ENCODE peak calls at places on chromosomes 2 and 18, in five cellular contexts. M, P, A, T and Q are unnamed samples.

GRCh38 chr18:8260847-8261246 is 348.4 kb upstream of the RAB12 start:
- DNase-seq in M (peak), P (no peak), A (no peak), T (no peak), Q (no peak)

GRCh38 chr2:73418343-73418742 is 32.7 kb downstream of the ALMS1 start:
- DNase-seq in M (peak), P (no peak), A (peak), T (peak), Q (peak)

GRCh38 chr2:170950221-170950737 is 21.2 kb downstream of the GORASP2 start:
- DNase-seq in M (no peak), P (no peak), A (no peak), T (no peak), Q (no peak)

GRCh38 chr2:224354631-224355211 is 47.2 kb downstream of the FAM124B start:
- DNase-seq in M (no peak), P (no peak), A (no peak), T (peak), Q (no peak)

GRCh38 chr18:36849288-36850011 is 20.5 kb downstream of the KIAA1328 start:
- DNase-seq in M (peak), P (no peak), A (peak), T (peak), Q (no peak)

GRCh38 chr2:96952976-96953610 is 33.3 kb downstream of the FAM178B start:
- DNase-seq in M (peak), P (no peak), A (peak), T (peak), Q (no peak)

GRCh38 chr2:124804014-124804940 is 779.2 kb downstream of the CNTNAP5 start:
- DNase-seq in M (peak), P (peak), A (peak), T (peak), Q (peak)

GRCh38 chr2:85741211-85741610 is 12.6 kb upstream of the ATOH8 start:
- DNase-seq in M (no peak), P (no peak), A (no peak), T (no peak), Q (no peak)

GRCh38 chr18:11029021-11029420 is 120.3 kb downstream of the PIEZO2 start:
- DNase-seq in M (no peak), P (no peak), A (no peak), T (no peak), Q (no peak)

GRCh38 chr18:44897445-44898215 is 216.9 kb downstream of the SETBP1 start:
- DNase-seq in M (no peak), P (no peak), A (no peak), T (no peak), Q (no peak)

GRCh38 chr2:8566788-8567468 is 114.9 kb upstream of the ID2 start:
- DNase-seq in M (no peak), P (no peak), A (no peak), T (no peak), Q (no peak)

GRCh38 chr2:72112981-72113846 is 34.4 kb downstream of the CYP26B1 start:
- DNase-seq in M (no peak), P (no peak), A (no peak), T (no peak), Q (no peak)

GRCh38 chr18:69980509-69980908 is 32.8 kb upstream of the CD226 start:
- DNase-seq in M (no peak), P (no peak), A (no peak), T (no peak), Q (no peak)

GRCh38 chr2:53104263-53104662 is 663.3 kb upstream of the CHAC2 start:
- DNase-seq in M (peak), P (peak), A (peak), T (peak), Q (peak)

GRCh38 chr2:98444436-98445166 is at the start of gene INPP4A:
- DNase-seq in M (peak), P (peak), A (peak), T (peak), Q (peak)

GRCh38 chr18:34928068-34928753 is 113.0 kb upstream of the MAPRE2 start:
- DNase-seq in M (no peak), P (peak), A (no peak), T (no peak), Q (no peak)

GRCh38 chr2:100196786-100197494 is 54.5 kb upstream of the AFF3 start:
- DNase-seq in M (peak), P (no peak), A (no peak), T (no peak), Q (no peak)

DNA sequence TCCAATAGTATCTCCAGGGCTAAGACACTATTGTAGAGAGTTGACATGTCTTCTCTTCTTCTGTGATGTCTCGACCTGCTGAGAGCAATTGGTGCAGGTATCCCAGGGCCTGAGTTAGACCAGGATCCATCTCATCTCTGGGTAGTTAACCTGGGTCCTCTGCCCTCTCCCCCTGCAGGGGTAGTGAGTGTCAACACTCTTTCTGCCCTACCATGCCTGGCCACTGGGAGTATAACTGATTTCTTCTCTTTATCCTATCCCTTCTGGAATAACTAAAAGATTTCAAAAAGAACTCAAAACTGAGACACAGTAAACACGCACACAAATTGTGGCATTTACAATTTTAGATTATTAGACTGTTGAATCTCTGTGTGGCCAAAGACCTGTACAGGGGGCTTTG is 20.8 kb upstream of the SIX3 start:
- DNase-seq in M (no peak), P (no peak), A (no peak), T (no peak), Q (no peak)
- TF ChIP-seq CTCF in M (no peak), P (no peak), A (no peak), T (no peak), Q (no peak)

GRCh38 chr18:77067315-77068061 is 65.1 kb downstream of the MBP start:
- DNase-seq in M (peak), P (peak), A (peak), T (peak), Q (peak)
- H3K4me3 ChIP-seq in M (no peak), P (no peak), A (peak), T (no peak), Q (no peak)

GRCh38 chr2:16635796-16636699 is 29.6 kb downstream of the CYRIA start:
- DNase-seq in M (peak), P (no peak), A (peak), T (peak), Q (no peak)
- TF ChIP-seq CTCF in M (no peak), P (no peak), A (no peak), T (no peak), Q (no peak)

GRCh38 chr18:63198868-63199742 is 120.5 kb downstream of the BCL2 start:
- DNase-seq in M (no peak), P (no peak), A (no peak), T (no peak), Q (no peak)
- H3K4me3 ChIP-seq in M (no peak), P (no peak), A (no peak), T (no peak), Q (no peak)

DNA sequence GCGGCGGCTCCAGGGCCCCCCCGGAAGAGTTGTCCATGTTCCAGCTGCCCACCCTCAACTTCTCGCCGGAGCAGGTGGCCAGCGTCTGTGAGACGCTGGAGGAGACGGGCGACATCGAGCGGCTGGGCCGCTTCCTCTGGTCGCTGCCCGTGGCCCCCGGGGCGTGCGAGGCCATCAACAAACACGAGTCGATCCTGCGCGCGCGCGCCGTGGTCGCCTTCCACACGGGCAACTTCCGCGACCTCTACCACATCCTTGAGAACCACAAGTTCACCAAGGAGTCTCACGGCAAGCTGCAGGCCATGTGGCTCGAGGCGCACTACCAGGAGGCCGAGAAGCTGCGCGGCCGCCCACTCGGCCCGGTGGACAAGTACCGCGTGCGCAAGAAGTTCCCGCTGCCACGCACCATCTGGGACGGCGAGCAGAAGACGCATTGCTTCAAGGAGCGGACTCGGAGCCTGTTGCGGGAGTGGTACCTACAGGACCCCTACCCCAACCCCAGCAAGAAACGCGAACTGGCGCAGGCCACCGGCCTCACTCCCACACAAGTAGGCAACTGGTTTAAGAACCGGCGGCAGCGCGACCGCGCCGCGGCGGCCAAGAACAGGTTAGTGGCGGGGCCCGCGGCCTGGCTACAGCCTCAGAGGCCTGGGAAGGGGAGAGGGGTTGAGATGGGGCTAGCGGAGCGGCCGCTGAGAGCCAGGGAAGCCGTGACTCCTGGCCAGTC is 965 bp downstream of the SIX3 start:
- DNase-seq in M (no peak), P (no peak), A (no peak), T (no peak), Q (no peak)
- TF ChIP-seq CTCF in M (no peak), P (no peak), A (no peak), T (no peak), Q (no peak)

GRCh38 chr2:237892936-237893595 is 33.6 kb downstream of the RAMP1 start:
- DNase-seq in M (no peak), P (no peak), A (no peak), T (peak), Q (no peak)
- H3K4me3 ChIP-seq in M (no peak), P (no peak), A (no peak), T (no peak), Q (no peak)

DNA sequence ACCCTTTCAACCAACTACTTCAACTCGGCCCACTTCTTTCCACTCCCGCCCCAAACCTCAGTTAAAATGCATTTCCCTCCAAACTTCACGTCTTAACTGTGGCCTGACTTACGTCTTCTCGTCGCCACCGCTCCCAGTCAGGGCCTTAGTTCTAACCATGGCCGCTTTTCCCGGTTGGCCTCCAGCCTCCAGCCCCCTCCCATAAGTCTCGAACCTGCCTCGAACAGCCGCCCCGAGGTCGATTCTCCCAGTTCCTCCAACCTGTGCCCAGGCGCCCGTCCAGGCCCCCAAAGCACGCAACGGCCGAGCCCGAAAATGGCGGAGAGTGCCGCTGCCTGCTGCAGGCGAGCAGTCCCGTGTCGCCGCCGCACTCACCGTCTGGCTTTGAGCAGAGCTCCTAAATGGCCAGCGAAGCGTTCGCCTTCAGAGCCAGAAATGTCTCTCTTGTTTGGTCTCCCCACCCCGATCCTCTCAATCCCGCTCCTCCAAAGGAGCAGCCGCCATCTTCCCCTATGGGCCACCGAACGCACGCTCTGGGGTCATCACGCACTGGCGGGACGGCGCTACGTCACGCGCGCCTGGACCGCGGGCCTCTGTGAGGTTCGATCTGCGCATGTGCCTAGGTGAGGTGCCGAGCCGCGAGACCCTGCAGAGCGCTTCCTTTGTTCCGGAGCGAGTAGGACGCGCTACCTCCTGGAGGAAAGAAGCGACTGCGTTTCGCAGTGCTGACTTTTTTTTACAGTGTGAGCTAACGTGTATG is at the start of gene WDR33:
- DNase-seq in M (peak), P (peak), A (peak), T (peak), Q (peak)
- TF ChIP-seq CTCF in M (peak), P (no peak), A (peak), T (no peak), Q (peak)

GRCh38 chr18:58997811-58998337 is 133.2 kb downstream of the ZNF532 start:
- DNase-seq in M (peak), P (peak), A (peak), T (peak), Q (peak)

GRCh38 chr18:58995663-58996062 is 131.0 kb downstream of the ZNF532 start:
- DNase-seq in M (no peak), P (no peak), A (no peak), T (no peak), Q (no peak)

GRCh38 chr18:58996131-58996632 is 131.5 kb downstream of the ZNF532 start:
- DNase-seq in M (peak), P (peak), A (peak), T (peak), Q (peak)

GRCh38 chr18:59001166-59001565 is 136.5 kb downstream of the ZNF532 start:
- DNase-seq in M (no peak), P (no peak), A (no peak), T (no peak), Q (no peak)

DNA sequence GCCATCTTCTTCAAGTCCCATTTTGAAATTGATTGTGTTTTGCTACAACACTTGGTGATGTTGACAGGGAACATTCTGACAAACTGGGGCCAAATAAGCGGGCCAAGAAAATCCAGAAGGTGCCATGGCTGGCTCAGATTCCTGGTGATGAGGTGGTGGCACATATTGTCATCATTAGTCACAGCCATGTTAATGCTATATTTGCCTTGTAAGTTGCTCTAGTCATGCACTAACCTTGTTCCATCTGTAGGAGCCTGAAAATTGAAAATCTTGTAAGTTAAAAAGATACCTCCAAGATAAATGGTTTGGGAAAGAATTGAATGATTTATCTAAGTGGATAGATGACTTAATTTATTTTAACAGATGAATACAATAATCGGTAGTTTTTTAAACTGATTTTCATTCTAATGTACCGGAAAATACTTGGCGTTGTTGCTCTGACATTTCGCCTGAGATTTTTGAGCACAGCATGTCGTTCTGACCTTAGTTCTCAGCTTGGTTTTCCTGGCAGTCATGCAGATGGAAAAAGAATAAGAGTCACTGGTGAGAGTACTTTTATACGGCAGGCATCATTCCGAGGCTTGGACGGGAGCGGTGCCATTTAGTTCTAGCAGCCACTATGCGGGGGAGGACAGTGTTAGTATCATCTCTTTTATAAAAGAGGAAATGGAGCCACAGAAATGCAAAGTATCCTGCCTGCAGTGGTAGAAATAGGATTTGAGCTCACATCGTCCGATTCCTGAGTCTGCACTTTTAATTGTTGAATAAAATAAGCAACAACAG is 133.9 kb downstream of the ZNF532 start:
- DNase-seq in M (peak), P (peak), A (peak), T (peak), Q (peak)
- H3K4me3 ChIP-seq in M (peak), P (no peak), A (no peak), T (no peak), Q (no peak)